ENCODE peak calls at places on chromosomes 3 and 15, in seven cellular contexts. One of them, this sample, is unnamed.

GRCh38 chr3:198071602-198072285 is 111.7 kb downstream of the LMLN start:
- DNase-seq in CD8-positive, alpha-beta T cell: no peak
- DNase-seq in GM20000: peak
- DNase-seq in neural progenitor cell: peak
- DNase-seq in dorsolateral prefrontal cortex: no peak
- DNase-seq in pancreas: no peak
- DNase-seq in AG09309: peak
- DNase-seq in this sample: no peak

GRCh38 chr3:167662919-167663400 is 9.2 kb upstream of the WDR49 start:
- DNase-seq in CD8-positive, alpha-beta T cell: no peak
- DNase-seq in GM20000: no peak
- DNase-seq in neural progenitor cell: no peak
- DNase-seq in dorsolateral prefrontal cortex: no peak
- DNase-seq in pancreas: no peak
- DNase-seq in AG09309: no peak
- DNase-seq in this sample: no peak

GRCh38 chr15:101642361-101642760 is 9.8 kb downstream of the TM2D3 start:
- DNase-seq in CD8-positive, alpha-beta T cell: no peak
- DNase-seq in GM20000: no peak
- DNase-seq in neural progenitor cell: no peak
- DNase-seq in dorsolateral prefrontal cortex: peak
- DNase-seq in pancreas: no peak
- DNase-seq in AG09309: no peak
- DNase-seq in this sample: no peak

GRCh38 chr15:33328105-33328504 is 17.3 kb downstream of the RYR3 start:
- DNase-seq in CD8-positive, alpha-beta T cell: no peak
- DNase-seq in GM20000: no peak
- DNase-seq in neural progenitor cell: peak
- DNase-seq in dorsolateral prefrontal cortex: no peak
- DNase-seq in pancreas: no peak
- DNase-seq in AG09309: no peak
- DNase-seq in this sample: no peak

GRCh38 chr15:63288778-63289378 is 11.5 kb downstream of the APH1B start:
- DNase-seq in CD8-positive, alpha-beta T cell: no peak
- DNase-seq in GM20000: peak
- DNase-seq in neural progenitor cell: peak
- DNase-seq in dorsolateral prefrontal cortex: no peak
- DNase-seq in pancreas: no peak
- DNase-seq in AG09309: no peak
- DNase-seq in this sample: no peak

GRCh38 chr3:109023656-109024254 is 70.1 kb upstream of the GUCA1C start:
- DNase-seq in CD8-positive, alpha-beta T cell: no peak
- DNase-seq in GM20000: peak
- DNase-seq in neural progenitor cell: peak
- DNase-seq in dorsolateral prefrontal cortex: no peak
- DNase-seq in pancreas: no peak
- DNase-seq in AG09309: peak
- DNase-seq in this sample: no peak

GRCh38 chr3:188573286-188573928 is 419.4 kb downstream of the LPP start:
- DNase-seq in CD8-positive, alpha-beta T cell: no peak
- DNase-seq in GM20000: no peak
- DNase-seq in neural progenitor cell: peak
- DNase-seq in dorsolateral prefrontal cortex: no peak
- DNase-seq in pancreas: no peak
- DNase-seq in AG09309: no peak
- DNase-seq in this sample: no peak

GRCh38 chr3:152589644-152590043 is 245.3 kb upstream of the P2RY1 start:
- DNase-seq in CD8-positive, alpha-beta T cell: no peak
- DNase-seq in GM20000: no peak
- DNase-seq in neural progenitor cell: no peak
- DNase-seq in dorsolateral prefrontal cortex: no peak
- DNase-seq in pancreas: no peak
- DNase-seq in AG09309: no peak
- DNase-seq in this sample: no peak

GRCh38 chr3:46997453-46998091 is 18.1 kb downstream of the NBEAL2 start:
- DNase-seq in CD8-positive, alpha-beta T cell: no peak
- DNase-seq in GM20000: no peak
- DNase-seq in neural progenitor cell: no peak
- DNase-seq in dorsolateral prefrontal cortex: no peak
- DNase-seq in pancreas: peak
- DNase-seq in AG09309: no peak
- DNase-seq in this sample: no peak

GRCh38 chr15:67783303-67783702 is 42.0 kb upstream of the SKOR1 start:
- DNase-seq in CD8-positive, alpha-beta T cell: peak
- DNase-seq in GM20000: peak
- DNase-seq in neural progenitor cell: no peak
- DNase-seq in dorsolateral prefrontal cortex: no peak
- DNase-seq in pancreas: no peak
- DNase-seq in AG09309: no peak
- DNase-seq in this sample: peak

GRCh38 chr3:8981700-8982099 is 18.4 kb upstream of the RAD18 start:
- DNase-seq in CD8-positive, alpha-beta T cell: no peak
- DNase-seq in GM20000: no peak
- DNase-seq in neural progenitor cell: no peak
- DNase-seq in dorsolateral prefrontal cortex: no peak
- DNase-seq in pancreas: no peak
- DNase-seq in AG09309: no peak
- DNase-seq in this sample: no peak

GRCh38 chr3:128490650-128491070 is 2.3 kb downstream of the GATA2 start:
- DNase-seq in CD8-positive, alpha-beta T cell: no peak
- DNase-seq in GM20000: no peak
- DNase-seq in neural progenitor cell: no peak
- DNase-seq in dorsolateral prefrontal cortex: peak
- DNase-seq in pancreas: peak
- DNase-seq in AG09309: no peak
- DNase-seq in this sample: no peak

GRCh38 chr3:142888099-142888483 is 792 bp downstream of the PCOLCE2 start:
- DNase-seq in CD8-positive, alpha-beta T cell: no peak
- DNase-seq in GM20000: no peak
- DNase-seq in neural progenitor cell: no peak
- DNase-seq in dorsolateral prefrontal cortex: no peak
- DNase-seq in pancreas: peak
- DNase-seq in AG09309: no peak
- DNase-seq in this sample: no peak

GRCh38 chr15:72758195-72758594 is 25.4 kb downstream of the ADPGK start:
- DNase-seq in CD8-positive, alpha-beta T cell: no peak
- DNase-seq in GM20000: no peak
- DNase-seq in neural progenitor cell: no peak
- DNase-seq in dorsolateral prefrontal cortex: no peak
- DNase-seq in pancreas: no peak
- DNase-seq in AG09309: peak
- DNase-seq in this sample: no peak

GRCh38 chr15:51863131-51863530 is 33.7 kb downstream of the TMOD3 start:
- DNase-seq in CD8-positive, alpha-beta T cell: no peak
- DNase-seq in GM20000: no peak
- DNase-seq in neural progenitor cell: no peak
- DNase-seq in dorsolateral prefrontal cortex: no peak
- DNase-seq in pancreas: no peak
- DNase-seq in AG09309: no peak
- DNase-seq in this sample: no peak

GRCh38 chr3:157542711-157543485 is 39.7 kb upstream of the VEPH1 start:
- DNase-seq in CD8-positive, alpha-beta T cell: no peak
- DNase-seq in GM20000: no peak
- DNase-seq in neural progenitor cell: peak
- DNase-seq in dorsolateral prefrontal cortex: peak
- DNase-seq in pancreas: peak
- DNase-seq in AG09309: no peak
- DNase-seq in this sample: no peak

GRCh38 chr3:77459926-77460325 is 420.0 kb downstream of the ROBO2 start:
- DNase-seq in CD8-positive, alpha-beta T cell: no peak
- DNase-seq in GM20000: no peak
- DNase-seq in neural progenitor cell: no peak
- DNase-seq in dorsolateral prefrontal cortex: no peak
- DNase-seq in pancreas: no peak
- DNase-seq in AG09309: no peak
- DNase-seq in this sample: no peak

GRCh38 chr15:73380661-73381060 is 11.9 kb upstream of the HCN4 start:
- DNase-seq in CD8-positive, alpha-beta T cell: no peak
- DNase-seq in GM20000: no peak
- DNase-seq in neural progenitor cell: no peak
- DNase-seq in dorsolateral prefrontal cortex: no peak
- DNase-seq in pancreas: no peak
- DNase-seq in AG09309: no peak
- DNase-seq in this sample: no peak

DNA sequence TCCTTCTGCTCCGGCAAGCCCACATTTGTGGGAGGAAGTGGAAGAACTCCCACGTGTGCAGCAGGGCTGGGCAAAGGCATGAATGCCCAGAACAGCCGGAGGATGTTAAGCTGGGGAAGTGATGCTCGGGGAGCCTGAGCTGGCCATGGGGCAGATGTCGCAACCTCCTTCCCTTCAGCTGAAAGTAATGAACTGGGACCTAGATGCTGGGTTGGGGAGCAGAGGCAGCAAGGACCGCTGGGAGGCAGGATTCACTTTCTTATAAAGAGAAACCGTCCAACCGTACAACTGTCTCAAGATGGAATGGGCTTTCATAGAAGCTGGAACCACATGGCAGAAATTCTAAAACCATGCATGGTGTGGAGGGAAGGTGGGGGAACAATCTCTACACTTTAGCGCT is 290.9 kb downstream of the OCA2 start:
- DNase-seq in CD8-positive, alpha-beta T cell: no peak
- DNase-seq in GM20000: no peak
- DNase-seq in neural progenitor cell: no peak
- DNase-seq in dorsolateral prefrontal cortex: no peak
- DNase-seq in pancreas: no peak
- DNase-seq in AG09309: no peak
- DNase-seq in this sample: no peak
- TF ChIP-seq CTCF in CD8-positive, alpha-beta T cell: no peak
- TF ChIP-seq CTCF in GM20000: no peak
- TF ChIP-seq CTCF in neural progenitor cell: no peak
- TF ChIP-seq CTCF in dorsolateral prefrontal cortex: no peak
- TF ChIP-seq CTCF in pancreas: no peak
- TF ChIP-seq CTCF in AG09309: no peak
- TF ChIP-seq CTCF in this sample: no peak

DNA sequence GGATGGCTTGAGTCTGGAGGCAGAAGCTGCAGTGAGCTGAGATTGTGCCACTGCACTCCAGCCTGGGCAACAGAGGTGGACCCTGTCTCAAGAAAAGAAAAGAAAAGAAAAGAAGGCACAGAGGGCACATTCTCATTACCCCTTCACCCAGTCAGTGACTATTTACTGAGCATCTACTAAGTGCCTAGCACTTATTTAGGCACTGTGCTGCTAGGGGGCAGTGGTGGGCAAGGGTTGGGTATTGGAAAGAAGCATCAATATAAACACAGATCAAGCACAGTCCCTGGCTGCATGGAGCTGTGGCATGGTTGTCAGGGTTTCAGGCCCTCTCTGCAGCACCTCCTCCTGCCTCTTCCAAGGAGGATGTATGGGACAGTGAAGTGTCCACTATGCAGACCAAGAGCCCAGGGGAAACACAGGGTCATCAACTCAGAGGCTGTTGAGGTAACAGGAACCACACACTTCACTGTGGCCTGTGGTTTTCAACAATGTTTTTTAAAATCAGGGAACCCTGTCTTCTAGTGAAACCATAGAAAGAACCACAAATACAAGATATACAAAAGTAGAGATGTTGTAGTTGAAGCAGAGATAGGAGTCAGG is 138.5 kb downstream of the RAB11A start:
- DNase-seq in CD8-positive, alpha-beta T cell: no peak
- DNase-seq in GM20000: no peak
- DNase-seq in neural progenitor cell: no peak
- DNase-seq in dorsolateral prefrontal cortex: no peak
- DNase-seq in pancreas: no peak
- DNase-seq in AG09309: no peak
- DNase-seq in this sample: no peak
- TF ChIP-seq CTCF in CD8-positive, alpha-beta T cell: no peak
- TF ChIP-seq CTCF in GM20000: peak
- TF ChIP-seq CTCF in neural progenitor cell: peak
- TF ChIP-seq CTCF in dorsolateral prefrontal cortex: no peak
- TF ChIP-seq CTCF in pancreas: no peak
- TF ChIP-seq CTCF in AG09309: no peak
- TF ChIP-seq CTCF in this sample: no peak

GRCh38 chr3:69214241-69214640 is 91.8 kb upstream of the LMOD3 start:
- DNase-seq in CD8-positive, alpha-beta T cell: no peak
- DNase-seq in GM20000: no peak
- DNase-seq in neural progenitor cell: no peak
- DNase-seq in dorsolateral prefrontal cortex: no peak
- DNase-seq in pancreas: no peak
- DNase-seq in AG09309: no peak
- DNase-seq in this sample: no peak
- TF ChIP-seq CTCF in CD8-positive, alpha-beta T cell: no peak
- TF ChIP-seq CTCF in GM20000: no peak
- TF ChIP-seq CTCF in neural progenitor cell: no peak
- TF ChIP-seq CTCF in dorsolateral prefrontal cortex: no peak
- TF ChIP-seq CTCF in pancreas: no peak
- TF ChIP-seq CTCF in AG09309: no peak
- TF ChIP-seq CTCF in this sample: no peak

GRCh38 chr15:43492673-43493601 is at the start of gene TP53BP1:
- DNase-seq in CD8-positive, alpha-beta T cell: peak
- DNase-seq in GM20000: peak
- DNase-seq in neural progenitor cell: peak
- DNase-seq in dorsolateral prefrontal cortex: peak
- DNase-seq in pancreas: peak
- DNase-seq in AG09309: peak
- DNase-seq in this sample: peak

GRCh38 chr15:43484455-43484854 is 8.5 kb downstream of the TP53BP1 start:
- DNase-seq in CD8-positive, alpha-beta T cell: no peak
- DNase-seq in GM20000: no peak
- DNase-seq in neural progenitor cell: no peak
- DNase-seq in dorsolateral prefrontal cortex: no peak
- DNase-seq in pancreas: no peak
- DNase-seq in AG09309: no peak
- DNase-seq in this sample: no peak

GRCh38 chr15:43492266-43492665 is 690 bp downstream of the TP53BP1 start:
- DNase-seq in CD8-positive, alpha-beta T cell: no peak
- DNase-seq in GM20000: no peak
- DNase-seq in neural progenitor cell: peak
- DNase-seq in dorsolateral prefrontal cortex: no peak
- DNase-seq in pancreas: no peak
- DNase-seq in AG09309: no peak
- DNase-seq in this sample: no peak

GRCh38 chr15:43487271-43487895 is 5.6 kb downstream of the TP53BP1 start:
- DNase-seq in CD8-positive, alpha-beta T cell: no peak
- DNase-seq in GM20000: no peak
- DNase-seq in neural progenitor cell: no peak
- DNase-seq in dorsolateral prefrontal cortex: no peak
- DNase-seq in pancreas: no peak
- DNase-seq in AG09309: no peak
- DNase-seq in this sample: no peak

DNA sequence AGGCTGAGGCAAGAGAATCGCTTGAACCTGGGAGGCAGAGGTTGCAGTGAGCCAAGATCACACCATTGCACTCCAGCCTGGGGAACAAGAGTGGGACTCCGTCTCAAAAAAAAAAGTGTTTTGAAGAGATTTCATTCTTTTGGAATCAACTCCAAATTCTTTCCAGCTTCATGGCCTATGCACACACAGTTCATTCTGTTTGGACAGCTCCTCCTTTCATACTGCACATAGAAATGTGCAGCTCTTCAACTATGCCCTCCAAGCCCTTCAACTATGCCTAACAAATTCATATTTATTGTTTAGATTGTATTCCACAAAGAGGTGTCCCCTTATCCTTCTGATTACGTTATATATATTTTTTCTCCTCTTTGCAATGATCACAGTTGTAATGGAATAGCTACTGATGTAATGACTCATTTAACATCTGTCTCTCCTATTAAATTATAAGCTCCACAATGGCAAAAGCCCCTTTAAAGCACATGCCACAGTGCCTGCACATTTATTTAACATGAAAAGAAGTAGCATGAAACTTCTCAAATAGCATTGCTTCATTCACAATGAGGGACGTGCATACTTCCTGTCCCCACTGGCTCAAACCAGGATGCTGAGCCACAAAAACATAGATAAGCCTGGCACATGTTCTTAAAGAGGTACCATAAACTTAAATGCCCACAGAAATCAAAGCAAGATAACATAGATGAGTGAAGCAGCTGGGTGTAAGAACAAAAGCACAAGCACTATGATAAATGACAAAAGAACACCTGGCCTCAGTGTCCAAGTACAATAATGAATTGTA is 4.0 kb downstream of the TP53BP1 start:
- DNase-seq in CD8-positive, alpha-beta T cell: no peak
- DNase-seq in GM20000: no peak
- DNase-seq in neural progenitor cell: no peak
- DNase-seq in dorsolateral prefrontal cortex: no peak
- DNase-seq in pancreas: no peak
- DNase-seq in AG09309: no peak
- DNase-seq in this sample: no peak
- TF ChIP-seq CTCF in CD8-positive, alpha-beta T cell: no peak
- TF ChIP-seq CTCF in GM20000: no peak
- TF ChIP-seq CTCF in neural progenitor cell: no peak
- TF ChIP-seq CTCF in dorsolateral prefrontal cortex: no peak
- TF ChIP-seq CTCF in pancreas: no peak
- TF ChIP-seq CTCF in AG09309: no peak
- TF ChIP-seq CTCF in this sample: no peak

This sample was measured in activated B cell treated with CpG ODN at 0.5 μM for 24 hours.